ENCODE peak calls at places on chromosomes 4 and X, in eight cellular contexts. I is hippocampal formation, R is ascending aorta, E is mucosa of gallbladder, U is head of caudate nucleus, T is fibroblast of mammary gland, Q is GM12864, X is SW480. L is an unnamed sample.
A peak's percentile ranks its signal among the peaks of the same experiment; 100 is the strongest.

GRCh38 chr4:147019061-147019460 is 73.4 kb upstream of the TTC29 start:
- DNase-seq in I (peak; percentile 29), R (peak; percentile 78), E (peak; percentile 70), U (peak; percentile 82), T (peak; percentile 63), Q (peak; percentile 15), X (peak; percentile 31), L (no peak)

GRCh38 chr4:73705056-73705432 is 35.3 kb upstream of the CXCL8 start:
- DNase-seq in I (no peak), R (no peak), E (no peak), U (no peak), T (peak; percentile 89), Q (no peak), X (no peak), L (no peak)

GRCh38 chrX:130111220-130111934 is 1.1 kb upstream of the ELF4 start:
- DNase-seq in I (no peak), R (no peak), E (no peak), U (no peak), T (no peak), Q (no peak), X (no peak), L (no peak)

GRCh38 chr4:6198768-6199343 is 1.5 kb downstream of the JAKMIP1 start:
- DNase-seq in I (no peak), R (peak; percentile 52), E (no peak), U (peak; percentile 29), T (no peak), Q (no peak), X (peak; percentile 44), L (no peak)

GRCh38 chrX:19059063-19059462 is 63.2 kb downstream of the ADGRG2 start:
- DNase-seq in I (no peak), R (no peak), E (no peak), U (no peak), T (no peak), Q (no peak), X (no peak), L (no peak)

GRCh38 chrX:101462892-101463291 is 22.4 kb upstream of the ARMCX4 start:
- DNase-seq in I (no peak), R (no peak), E (no peak), U (peak; percentile 4), T (peak; percentile 39), Q (no peak), X (peak; percentile 1), L (no peak)

GRCh38 chrX:119398974-119399771 is at the start of gene SLC25A43:
- DNase-seq in I (no peak), R (no peak), E (peak; percentile 12), U (peak; percentile 22), T (peak; percentile 20), Q (no peak), X (no peak), L (no peak)

GRCh38 chr4:113086172-113086695 is 36.8 kb downstream of the ANK2 start:
- DNase-seq in I (no peak), R (no peak), E (peak; percentile 30), U (no peak), T (peak; percentile 8), Q (no peak), X (no peak), L (no peak)

GRCh38 chrX:17919896-17920446 is 58.9 kb upstream of the RAI2 start:
- DNase-seq in I (no peak), R (no peak), E (no peak), U (no peak), T (no peak), Q (no peak), X (no peak), L (no peak)